ENCODE peak calls at places on chromosomes 5 and 9, in six cellular contexts. A is right atrium auricular region, F is AG04450, T is AG04449, Y is K562, M is neural progenitor cell. P is an unnamed sample.

GRCh38 chr5:80653497-80653896 is 955 bp upstream of the MSH3 start:
- DNase-seq in A (no peak), F (no peak), T (no peak), M (no peak), Y (peak; percentile 74), P (no peak)

GRCh38 chr5:148179234-148179824 is 11.0 kb downstream of the SPINK14 start:
- DNase-seq in T (peak; percentile 5), Y (peak; percentile 67), A (no peak), M (peak; percentile 67), F (peak; percentile 32), P (peak; percentile 15)

GRCh38 chr9:99046542-99047071 is 58.3 kb upstream of the TGFBR1 start:
- DNase-seq in A (no peak), T (no peak), F (no peak), M (no peak), Y (no peak), P (no peak)

GRCh38 chr5:34598177-34598794 is 57.8 kb upstream of the RAI14 start:
- DNase-seq in M (no peak), T (peak; percentile 77), A (no peak), Y (no peak), F (peak; percentile 75), P (peak; percentile 77)

GRCh38 chr9:23464275-23464674 is 361.8 kb downstream of the ELAVL2 start:
- DNase-seq in T (no peak), M (no peak), F (no peak), A (no peak), Y (no peak), P (no peak)

GRCh38 chr5:19002111-19002510 is 985.9 kb downstream of the CDH18 start:
- DNase-seq in A (no peak), T (no peak), F (no peak), M (no peak), Y (no peak), P (no peak)

GRCh38 chr9:94839398-94839797 is 112.9 kb downstream of the AOPEP start:
- DNase-seq in M (no peak), T (no peak), F (no peak), A (no peak), Y (no peak), P (no peak)

GRCh38 chr5:113293613-113294340 is 141.0 kb downstream of the TSSK1B start:
- DNase-seq in F (no peak), T (no peak), A (peak; percentile 67), M (peak; percentile 54), Y (no peak), P (no peak)

GRCh38 chr5:74085782-74086181 is 459.8 kb downstream of the ARHGEF28 start:
- DNase-seq in A (no peak), M (no peak), Y (no peak), T (no peak), F (no peak), P (no peak)

GRCh38 chr9:35666547-35666946 is 1.6 kb upstream of the ARHGEF39 start:
- DNase-seq in F (no peak), T (no peak), M (no peak), A (no peak), Y (no peak), P (no peak)

GRCh38 chr9:76619645-76620044 is 144.6 kb upstream of the PCA3 start:
- DNase-seq in F (no peak), A (no peak), Y (no peak), M (no peak), T (no peak), P (no peak)

GRCh38 chr5:52896524-52897237 is 92.5 kb upstream of the ITGA2 start:
- DNase-seq in M (no peak), Y (no peak), F (no peak), T (peak; percentile 44), A (no peak), P (no peak)

GRCh38 chr9:9387511-9388115 is 1225.2 kb downstream of the PTPRD start:
- DNase-seq in F (no peak), T (no peak), M (no peak), Y (no peak), A (no peak), P (no peak)
- TF ChIP-seq CTCF in F (no peak), T (no peak), M (peak; percentile 43), Y (no peak), A (no peak), P (no peak)

GRCh38 chr5:133731951-133732350 is 119.6 kb upstream of the FSTL4 start:
- DNase-seq in F (no peak), M (no peak), T (no peak), A (peak; percentile 38), Y (no peak), P (no peak)
- H3K4me3 ChIP-seq in F (no peak overlapping the region), M (no peak overlapping the region), T (no peak overlapping the region), A (no peak overlapping the region), Y (no peak overlapping the region), P (no peak overlapping the region)

GRCh38 chr5:59368951-59369350 is 524.6 kb downstream of the PDE4D start:
- DNase-seq in M (no peak), Y (no peak), A (no peak), F (no peak), T (no peak), P (no peak)
- TF ChIP-seq CTCF in M (no peak), Y (no peak), A (no peak), F (no peak), T (no peak), P (no peak)

DNA sequence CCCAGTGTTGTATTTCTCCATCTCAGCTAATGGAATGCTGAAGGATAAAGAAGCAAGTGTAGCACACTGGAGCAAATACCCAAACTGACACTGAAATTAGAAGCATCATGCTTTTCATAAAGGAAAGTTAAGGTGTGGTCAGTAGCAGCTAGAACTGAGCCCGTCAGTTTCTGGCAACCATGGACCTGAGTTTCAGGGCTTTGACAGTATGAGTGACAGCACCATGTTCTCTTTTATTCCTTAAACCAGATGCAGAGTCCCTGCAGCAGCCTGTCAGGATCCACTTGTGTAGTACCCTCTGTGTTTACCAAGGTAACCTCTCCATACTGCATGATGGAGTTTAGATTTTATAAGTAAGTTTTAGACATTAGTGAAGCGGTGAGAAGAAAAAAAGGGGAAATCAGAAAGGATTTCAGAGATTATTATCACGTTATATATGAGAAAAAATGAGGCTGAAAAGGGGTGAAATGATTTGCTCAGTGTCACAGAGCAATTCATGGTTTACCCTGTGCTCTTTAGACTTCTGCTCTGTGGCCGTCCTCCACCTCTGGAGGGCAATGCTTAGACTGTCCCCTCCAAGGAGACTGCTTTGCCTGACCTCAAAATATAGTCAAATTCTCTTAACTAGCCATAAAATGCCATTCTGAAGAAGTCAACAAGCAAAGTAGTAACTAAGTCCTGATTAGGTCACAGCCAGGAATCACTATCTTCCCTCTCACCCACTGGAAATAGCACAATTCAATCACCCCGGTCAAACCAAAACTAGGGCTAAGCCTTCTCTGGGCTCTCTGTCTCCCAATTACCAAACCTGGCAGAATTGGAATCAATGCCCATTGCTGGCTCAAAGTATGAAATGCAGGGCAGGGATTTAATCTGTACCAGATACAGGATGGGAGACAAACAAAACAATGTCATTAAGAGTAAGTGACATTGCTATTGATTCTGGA is 10.5 kb upstream of the MYOT start:
- DNase-seq in Y (no peak), A (no peak), M (no peak), F (no peak), T (no peak), P (no peak)
- H3K4me3 ChIP-seq in Y (no peak overlapping the region), A (peak overlapping the region; percentile 20), M (no peak overlapping the region), F (no peak overlapping the region), T (no peak overlapping the region), P (no peak overlapping the region)

DNA sequence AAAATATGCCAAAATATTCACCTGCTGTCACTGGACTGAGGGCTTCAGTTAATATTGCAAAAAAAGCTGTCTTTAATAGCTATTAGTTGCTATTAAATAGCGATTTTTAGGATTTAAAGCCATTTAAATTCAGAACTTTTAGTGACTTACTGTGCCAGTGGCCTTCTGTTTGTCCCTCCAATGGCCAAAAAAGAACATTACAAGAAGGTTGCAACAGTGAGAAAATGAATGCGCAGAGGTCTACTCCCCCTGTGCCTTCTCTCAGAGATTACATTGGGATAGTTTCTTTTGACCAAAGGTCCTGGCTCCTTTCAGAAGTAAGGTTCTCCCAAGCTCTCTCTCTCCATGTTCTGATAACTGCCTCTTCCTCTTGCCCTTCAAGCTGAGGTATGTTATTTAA is 930.3 kb upstream of the ARRDC3 start:
- DNase-seq in F (no peak), M (no peak), T (no peak), A (no peak), Y (no peak), P (no peak)
- TF ChIP-seq CTCF in F (no peak), M (peak; percentile 28), T (no peak), A (no peak), Y (no peak), P (no peak)

GRCh38 chr5:12316812-12317211 is 412.6 kb upstream of the CTNND2 start:
- DNase-seq in F (no peak), T (no peak), Y (no peak), M (no peak), A (no peak), P (no peak)
- H3K4me3 ChIP-seq in F (no peak overlapping the region), T (no peak overlapping the region), Y (no peak overlapping the region), M (no peak overlapping the region), A (no peak overlapping the region), P (no peak overlapping the region)

DNA sequence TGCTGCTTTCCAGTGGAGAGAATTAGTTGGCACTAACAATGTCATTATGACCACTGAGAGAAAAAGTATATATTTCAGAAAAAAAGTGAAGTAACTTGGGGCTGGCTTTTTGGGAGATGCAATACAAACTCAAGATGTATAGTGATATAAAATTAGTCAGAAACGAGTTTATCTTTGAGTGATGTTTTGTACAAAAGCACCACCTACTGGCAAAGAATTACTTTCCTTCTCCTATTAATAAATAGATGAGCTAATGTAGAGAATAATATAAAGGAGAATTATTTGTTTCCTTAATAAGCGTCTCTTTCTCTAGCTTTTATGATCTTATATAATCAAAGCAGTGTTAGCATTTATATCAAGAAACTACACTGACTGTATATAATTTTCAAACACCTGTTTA is 158.8 kb downstream of the MEF2C start:
- DNase-seq in F (no peak), Y (no peak), T (no peak), A (no peak), M (no peak), P (no peak)
- TF ChIP-seq CTCF in F (peak; percentile 42), Y (no peak), T (no peak), A (peak; percentile 35), M (peak; percentile 50), P (peak; percentile 4)

DNA sequence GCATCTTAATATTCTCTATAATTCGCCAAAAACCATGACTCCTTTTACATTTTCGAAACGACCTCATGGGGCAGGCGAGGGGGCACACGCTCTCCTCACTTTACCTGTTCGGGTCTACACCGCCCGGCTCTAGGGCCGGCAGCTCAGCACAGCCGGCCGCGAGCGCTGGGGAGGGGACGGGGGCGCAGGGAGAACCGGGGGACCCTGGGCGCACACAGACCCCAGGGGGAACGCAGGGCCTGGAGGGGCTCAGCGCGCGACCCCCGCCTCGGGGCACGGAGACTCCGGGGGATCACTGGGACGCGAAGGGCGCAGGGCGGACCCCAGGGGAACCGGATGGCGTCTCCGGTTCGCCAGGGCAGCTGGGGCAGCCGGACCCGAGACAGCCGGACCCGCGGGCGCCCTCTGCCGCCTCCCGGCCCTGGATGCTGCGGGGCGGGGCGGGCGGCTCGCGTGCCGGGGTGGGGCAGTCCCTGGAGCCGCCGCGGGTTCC is at the start of gene AHRR:
- DNase-seq in Y (peak; percentile 60), F (no peak), M (peak; percentile 88), A (no peak), T (no peak), P (no peak)
- H3K4me3 ChIP-seq in Y (peak within 1 kb of the TSS; percentile 21), F (peak within 1 kb of the TSS; percentile 75), M (peak within 1 kb of the TSS; percentile 75), A (peak within 1 kb of the TSS; percentile 26), T (peak within 1 kb of the TSS; percentile 78), P (peak within 1 kb of the TSS; percentile 71)

P was measured in HFF-Myc.